ENCODE peak calls at places on chromosomes 16 and 17, in seven cellular contexts. S is neural progenitor cell, R is H1, I is GM23248, E is mesenchymal stem cell, N is neuronal stem cell, T is SK-N-MC. V is an unnamed sample.

GRCh38 chr17:82536220-82537201 is 17.0 kb downstream of the FOXK2 start:
- DNase-seq in T (no peak), S (no peak), I (peak), E (peak), N (no peak), R (no peak), V (peak)

GRCh38 chr17:76969598-76970172 is 101.5 kb downstream of the MGAT5B start:
- DNase-seq in R (peak), I (peak), S (peak), E (no peak), N (no peak), T (no peak), V (no peak)

GRCh38 chr17:44502598-44503079 is 567 bp downstream of the GPATCH8 start:
- DNase-seq in S (peak), I (peak), N (no peak), T (no peak), R (no peak), E (peak), V (peak)

GRCh38 chr16:9090101-9090959 is 1.1 kb upstream of the HAPSTR1 start:
- DNase-seq in N (peak), I (peak), R (peak), S (peak), E (peak), T (no peak), V (peak)

GRCh38 chr17:57034807-57035754 is 50.0 kb upstream of the AKAP1 start:
- DNase-seq in I (no peak), S (no peak), N (no peak), R (no peak), T (no peak), E (no peak), V (no peak)

GRCh38 chr17:52227926-52228325 is 69.4 kb upstream of the CA10 start:
- DNase-seq in S (no peak), I (no peak), R (no peak), N (no peak), T (no peak), E (no peak), V (no peak)

GRCh38 chr16:75272097-75272548 is 20.7 kb upstream of the BCAR1 start:
- DNase-seq in I (no peak), N (no peak), R (no peak), T (no peak), S (no peak), E (peak), V (no peak)

GRCh38 chr17:7263071-7263800 is 958 bp upstream of the CLDN7 start:
- DNase-seq in N (no peak), E (no peak), R (peak), T (no peak), I (no peak), S (peak), V (peak)

GRCh38 chr17:50260501-50260911 is 13.8 kb upstream of the TMEM92 start:
- DNase-seq in S (no peak), R (no peak), N (no peak), E (no peak), I (no peak), T (no peak), V (no peak)

GRCh38 chr17:81794074-81794476 is 9.9 kb upstream of the GCGR start:
- DNase-seq in E (no peak), I (no peak), R (no peak), S (no peak), T (no peak), N (no peak), V (no peak)

GRCh38 chr17:4815043-4815675 is 8.2 kb downstream of the PLD2 start:
- DNase-seq in N (no peak), S (no peak), E (no peak), T (no peak), R (no peak), I (peak), V (no peak)

GRCh38 chr16:77873066-77873465 is 84.7 kb downstream of the VAT1L start:
- DNase-seq in I (no peak), N (no peak), R (no peak), T (no peak), S (no peak), E (no peak), V (no peak)

GRCh38 chr16:82533161-82533560 is 93.6 kb upstream of the CDH13 start:
- DNase-seq in N (no peak), E (no peak), R (no peak), S (no peak), I (no peak), T (no peak), V (no peak)

GRCh38 chr17:82702161-82702932 is 3.8 kb upstream of the RAB40B start:
- DNase-seq in N (no peak), E (no peak), I (peak), T (no peak), S (no peak), R (no peak), V (peak)

GRCh38 chr16:48971571-48972071 is 310.0 kb downstream of the CBLN1 start:
- DNase-seq in N (no peak), E (no peak), R (no peak), I (no peak), S (no peak), T (no peak), V (no peak)

GRCh38 chr17:27870345-27870744 is 22.8 kb downstream of the LYRM9 start:
- DNase-seq in S (no peak), N (no peak), T (no peak), E (no peak), I (no peak), R (no peak), V (no peak)

GRCh38 chr16:12337776-12338655 is 361.5 kb downstream of the SNX29 start:
- DNase-seq in T (no peak), I (no peak), E (no peak), S (no peak), N (no peak), R (no peak), V (no peak)

GRCh38 chr17:82215095-82215971 is 2.7 kb upstream of the CCDC57 start:
- DNase-seq in R (no peak), T (no peak), N (no peak), I (peak), E (peak), S (no peak), V (no peak)

GRCh38 chr17:41651625-41652460 is 27.5 kb upstream of the KRT17 start:
- DNase-seq in N (no peak), E (no peak), S (no peak), R (no peak), T (no peak), I (no peak), V (peak)

GRCh38 chr17:3773511-3773910 is 27.5 kb downstream of the ITGAE start:
- DNase-seq in N (no peak), R (no peak), E (peak), I (peak), S (no peak), T (no peak), V (no peak)

GRCh38 chr16:10368984-10369551 is 16.8 kb upstream of the ATF7IP2 start:
- DNase-seq in N (no peak), S (peak), R (no peak), T (no peak), E (no peak), I (no peak), V (no peak)

GRCh38 chr16:57266531-57267268 is 17.8 kb downstream of the PLLP start:
- DNase-seq in E (no peak), T (no peak), I (no peak), N (no peak), R (no peak), S (no peak), V (peak)

GRCh38 chr17:31663576-31663975 is 195.5 kb downstream of the COPRS start:
- DNase-seq in I (peak), T (no peak), R (no peak), E (peak), S (no peak), N (no peak), V (no peak)

GRCh38 chr16:27720731-27721547 is 171.0 kb downstream of the KATNIP start:
- DNase-seq in S (peak), E (no peak), N (no peak), T (no peak), I (peak), R (no peak), V (no peak)

GRCh38 chr16:3810818-3811217 is 69.7 kb downstream of the CREBBP start:
- DNase-seq in I (no peak), R (no peak), E (no peak), S (no peak), N (no peak), T (no peak), V (no peak)

GRCh38 chr16:3810198-3810664 is 70.3 kb downstream of the CREBBP start:
- DNase-seq in S (no peak), T (no peak), R (no peak), E (no peak), I (no peak), N (no peak), V (no peak)

GRCh38 chr16:3814755-3815154 is 65.8 kb downstream of the CREBBP start:
- DNase-seq in R (no peak), N (no peak), I (no peak), S (no peak), T (no peak), E (no peak), V (no peak)

GRCh38 chr16:3816326-3816725 is 64.2 kb downstream of the CREBBP start:
- DNase-seq in T (no peak), E (no peak), R (no peak), S (peak), I (no peak), N (peak), V (no peak)

DNA sequence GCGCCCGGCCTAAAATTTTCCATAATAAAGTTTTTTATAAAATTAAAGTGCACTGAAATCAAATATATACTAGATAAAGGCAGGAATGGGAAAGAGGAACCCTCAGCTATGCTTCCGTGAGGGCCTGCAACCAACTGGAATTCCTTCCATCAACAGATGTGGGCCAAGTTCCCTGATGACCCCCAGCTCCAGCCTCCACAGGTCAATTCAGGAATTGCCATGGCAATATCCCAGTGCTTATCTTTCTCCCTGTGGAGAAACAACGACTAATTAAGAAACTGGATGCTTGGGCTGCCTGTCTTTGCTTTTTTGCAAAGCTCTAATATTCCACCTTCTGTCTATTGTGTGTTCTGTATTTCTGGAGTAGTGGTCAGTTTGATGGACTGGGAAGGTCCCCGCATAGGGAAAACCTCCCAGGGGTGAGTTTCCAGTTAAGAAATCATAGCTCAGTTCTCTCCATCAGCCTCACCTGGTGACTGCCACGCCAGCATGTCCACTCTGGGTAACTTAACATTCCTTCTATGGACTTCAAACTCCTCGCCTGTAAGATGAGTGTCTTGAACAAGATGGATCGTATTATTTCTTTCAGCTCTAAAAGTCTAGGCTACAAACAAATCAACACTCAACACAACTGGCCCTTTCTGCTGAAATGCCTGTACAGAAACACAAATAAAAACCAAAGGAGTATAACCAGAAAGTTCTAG is 67.9 kb downstream of the CREBBP start:
- DNase-seq in E (no peak), S (no peak), T (no peak), R (no peak), I (no peak), N (no peak), V (no peak)
- H3K4me3 ChIP-seq in E (no peak), S (no peak), T (no peak), R (no peak), I (no peak), N (no peak), V (no peak)

GRCh38 chr17:39166437-39167335 is 725 bp upstream of the ARL5C start:
- DNase-seq in R (no peak), N (no peak), I (no peak), T (no peak), E (no peak), S (no peak), V (no peak)
- H3K9ac ChIP-seq in R (no peak), N (no peak), I (no peak), T (no peak), E (no peak), S (no peak), V (no peak)

GRCh38 chr17:47376247-47376646 is 52.5 kb downstream of the EFCAB13 start:
- DNase-seq in I (no peak), S (no peak), E (no peak), N (no peak), R (no peak), T (no peak), V (no peak)
- H3K4me3 ChIP-seq in I (no peak), S (no peak), E (no peak), N (no peak), R (no peak), T (no peak), V (no peak)

GRCh38 chr17:38320482-38320881 is 23.3 kb downstream of the GPR179 start:
- DNase-seq in N (no peak), S (no peak), I (no peak), T (no peak), R (no peak), E (no peak), V (no peak)
- H3K9ac ChIP-seq in N (no peak), S (no peak), I (no peak), T (no peak), R (no peak), E (no peak), V (no peak)

DNA sequence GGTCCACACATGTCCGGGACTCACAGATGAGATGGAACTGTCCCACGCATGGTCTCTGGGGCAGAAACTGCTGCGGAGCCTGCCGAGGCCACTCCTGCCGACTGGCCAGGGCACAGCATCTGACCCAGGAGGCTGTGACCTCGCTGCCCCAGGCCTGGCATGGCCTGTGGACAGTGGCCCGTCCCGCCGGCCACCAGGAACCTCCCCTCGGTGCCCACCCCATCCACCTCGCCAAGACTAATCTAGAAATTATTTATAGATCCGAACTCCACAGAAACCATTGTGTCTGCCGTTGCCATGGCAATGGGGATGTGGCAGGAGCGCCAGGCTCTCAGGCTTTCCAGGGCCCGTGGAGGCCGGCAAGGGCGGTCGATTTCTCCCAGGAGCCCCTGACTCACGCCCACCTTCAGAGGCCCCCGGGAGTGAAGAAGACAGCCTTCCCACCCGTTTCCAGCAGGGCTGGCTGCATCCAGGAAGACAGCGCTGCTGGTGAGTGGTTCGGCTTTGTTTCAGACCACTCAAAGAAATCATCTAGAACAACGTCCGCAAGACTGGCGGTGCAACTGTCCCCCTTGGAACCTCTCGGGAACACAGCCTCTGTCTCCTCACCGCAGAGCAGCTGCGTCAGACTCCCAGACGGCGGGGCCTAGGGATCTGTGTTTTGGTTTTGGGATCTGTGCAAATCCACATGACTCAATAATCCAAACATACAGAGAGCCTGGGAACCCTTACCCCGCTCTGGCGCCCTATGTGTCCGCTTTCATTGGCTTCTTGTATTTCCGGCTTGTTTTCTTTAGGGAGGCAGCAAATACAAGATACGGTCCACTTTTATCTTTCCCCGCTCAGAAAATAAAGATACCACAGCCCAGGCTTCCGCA is 48.4 kb upstream of the ZCCHC14 start:
- DNase-seq in T (no peak), N (no peak), E (peak), S (peak), I (peak), R (no peak), V (peak)
- H3K4me3 ChIP-seq in T (no peak), N (no peak), E (no peak), S (no peak), I (peak), R (no peak), V (no peak)

DNA sequence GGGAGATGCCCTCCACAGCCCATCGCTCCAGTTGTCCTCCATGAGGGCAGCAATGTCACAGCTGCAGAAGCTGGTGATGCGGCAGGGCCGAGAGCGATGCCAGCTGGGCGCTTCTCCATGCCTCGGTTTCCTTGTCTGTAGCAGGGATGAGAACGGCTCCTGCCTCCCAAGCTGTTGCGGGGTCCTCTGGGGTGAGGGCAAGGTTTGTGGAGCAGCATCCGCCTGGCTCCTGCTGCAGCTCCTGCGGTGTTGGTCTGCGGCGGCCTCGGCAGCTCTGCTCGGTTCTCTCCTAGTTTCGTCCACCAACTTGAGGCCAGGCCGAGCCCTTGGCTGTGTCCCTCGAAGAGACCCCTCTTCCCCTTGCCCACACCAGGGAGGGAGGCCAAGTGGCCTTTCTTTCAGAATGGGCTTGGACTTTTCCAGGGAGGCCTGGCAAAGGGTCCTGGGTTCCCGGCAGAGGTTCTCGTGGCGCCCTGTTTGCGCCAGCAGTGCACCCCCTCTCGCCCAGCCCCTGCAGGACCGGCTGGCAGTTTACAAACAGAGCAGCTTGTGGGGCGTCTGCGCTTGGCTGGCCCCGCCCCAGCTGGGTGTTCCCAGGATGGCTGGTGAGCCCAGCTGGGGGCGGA is 137.7 kb upstream of the CIBAR2 start:
- DNase-seq in N (no peak), S (no peak), I (no peak), T (no peak), R (no peak), E (no peak), V (no peak)
- H3K9ac ChIP-seq in N (peak), S (no peak), I (no peak), T (no peak), R (no peak), E (no peak), V (no peak)

GRCh38 chr17:17474341-17474740 is 2.5 kb upstream of the MED9 start:
- DNase-seq in N (no peak), R (no peak), S (no peak), E (no peak), I (no peak), T (no peak), V (no peak)

GRCh38 chr17:17469358-17469757 is 7.4 kb upstream of the MED9 start:
- DNase-seq in I (no peak), R (no peak), N (no peak), S (no peak), T (no peak), E (no peak), V (no peak)

GRCh38 chr17:17469996-17470395 is 6.8 kb upstream of the MED9 start:
- DNase-seq in T (no peak), N (no peak), R (no peak), I (no peak), S (no peak), E (no peak), V (no peak)

GRCh38 chr17:17468217-17469010 is 8.4 kb upstream of the MED9 start:
- DNase-seq in E (no peak), I (no peak), S (no peak), R (no peak), N (no peak), T (no peak), V (no peak)

GRCh38 chr17:17472333-17472920 is 4.4 kb upstream of the MED9 start:
- DNase-seq in S (peak), E (no peak), I (no peak), T (no peak), N (no peak), R (no peak), V (no peak)
- H3K4me3 ChIP-seq in S (peak), E (no peak), I (no peak), T (no peak), N (no peak), R (no peak), V (no peak)

GRCh38 chr16:3015865-3016521 is 2.0 kb downstream of the CLDN6 start:
- DNase-seq in N (no peak), I (no peak), E (no peak), R (no peak), T (no peak), S (no peak), V (no peak)
- H3K9ac ChIP-seq in N (no peak), I (no peak), E (no peak), R (no peak), T (no peak), S (no peak), V (no peak)

GRCh38 chr16:89562939-89563338 is 2.5 kb downstream of the RPL13 start:
- DNase-seq in I (no peak), E (no peak), T (no peak), N (no peak), R (no peak), S (no peak), V (no peak)

GRCh38 chr16:89561195-89562026 is 929 bp downstream of the RPL13 start:
- DNase-seq in R (no peak), T (no peak), I (no peak), S (no peak), E (no peak), N (no peak), V (no peak)

GRCh38 chr16:89560413-89561194 is at the start of gene RPL13:
- DNase-seq in S (peak), R (peak), N (peak), E (peak), T (peak), I (peak), V (peak)

GRCh38 chr16:89563639-89564392 is 3.3 kb downstream of the RPL13 start:
- DNase-seq in R (no peak), S (no peak), N (no peak), I (no peak), T (no peak), E (no peak), V (no peak)

DNA sequence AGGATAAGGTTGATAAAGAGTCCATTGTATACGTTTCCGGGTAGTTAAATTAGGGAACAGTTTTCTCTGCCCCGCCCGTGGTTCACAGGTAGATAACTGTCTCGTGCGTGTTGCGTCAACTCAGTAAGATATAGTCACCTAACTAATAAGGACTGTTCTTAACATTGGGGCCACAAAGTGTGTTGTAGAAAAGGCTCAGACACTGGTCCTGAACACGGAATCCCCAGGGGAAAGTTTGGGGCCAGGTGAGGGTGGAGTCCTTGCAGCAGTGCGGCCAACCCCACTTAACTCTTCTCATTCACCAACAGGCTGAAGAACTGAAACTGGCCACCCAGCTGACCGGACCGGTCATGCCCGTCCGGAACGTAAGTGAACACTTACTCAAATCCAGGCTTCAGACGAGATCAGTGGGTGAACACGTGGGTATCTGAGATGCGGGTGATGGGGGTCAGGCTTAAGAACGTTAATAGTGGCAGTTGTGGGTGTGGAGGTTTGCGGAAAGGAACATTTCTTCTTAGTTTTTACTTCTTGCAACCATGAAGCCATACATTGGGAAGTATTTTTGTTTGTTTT is 1.6 kb downstream of the RPL13 start:
- DNase-seq in R (no peak), S (no peak), E (no peak), I (no peak), N (no peak), T (no peak), V (peak)
- H3K4me3 ChIP-seq in R (peak), S (peak), E (peak), I (peak), N (no peak), T (peak), V (peak)

V was measured in colonic mucosa.